ENCODE peak calls at places on chromosomes 11 and 22, in seven cellular contexts. O, Q, R, X, W, M and J are unnamed samples.

GRCh38 chr11:70873736-70874412 is 378.5 kb downstream of the SHANK2 start:
- DNase-seq in O (no peak), Q (no peak), R (no peak), X (no peak), W (no peak), M (no peak), J (no peak)

GRCh38 chr22:20015971-20016733 is 471 bp downstream of the ARVCF start:
- DNase-seq in O (no peak), Q (no peak), R (no peak), X (no peak), W (no peak), M (peak; percentile 58), J (no peak)

GRCh38 chr11:116272181-116272789 is 500.5 kb downstream of the BUD13 start:
- DNase-seq in O (no peak), Q (no peak), R (no peak), X (no peak), W (no peak), M (no peak), J (no peak)

GRCh38 chr11:61771995-61772455 is 19.6 kb downstream of the MYRF start:
- DNase-seq in O (no peak), Q (no peak), R (peak; percentile 36), X (no peak), W (no peak), M (no peak), J (no peak)

GRCh38 chr11:57294225-57295131 is 30.3 kb downstream of the TNKS1BP1 start:
- DNase-seq in O (no peak), Q (peak; percentile 68), R (peak; percentile 64), X (peak; percentile 74), W (peak; percentile 52), M (no peak), J (no peak)

GRCh38 chr22:38732251-38732815 is 23.5 kb downstream of the SUN2 start:
- DNase-seq in O (no peak), Q (no peak), R (no peak), X (peak; percentile 84), W (no peak), M (peak; percentile 72), J (no peak)

GRCh38 chr11:93821617-93822016 is 28.8 kb downstream of the VSTM5 start:
- DNase-seq in O (no peak), Q (no peak), R (no peak), X (no peak), W (no peak), M (no peak), J (no peak)

GRCh38 chr11:30002157-30002556 is 14.7 kb downstream of the KCNA4 start:
- DNase-seq in O (no peak), Q (no peak), R (no peak), X (no peak), W (no peak), M (no peak), J (no peak)

GRCh38 chr11:103749158-103749557 is 287.3 kb upstream of the DDI1 start:
- DNase-seq in O (no peak), Q (no peak), R (no peak), X (no peak), W (peak; percentile 9), M (no peak), J (no peak)

GRCh38 chr11:121892863-121893262 is 223.2 kb downstream of the BLID start:
- DNase-seq in O (no peak), Q (peak; percentile 29), R (peak; percentile 30), X (no peak), W (peak; percentile 56), M (no peak), J (no peak)

GRCh38 chr11:62715150-62716130 is 8.0 kb downstream of the GNG3 start:
- DNase-seq in O (no peak), Q (no peak), R (no peak), X (no peak), W (no peak), M (no peak), J (no peak)

GRCh38 chr11:8959546-8960166 is 4.6 kb downstream of the TMEM9B start:
- DNase-seq in O (no peak), Q (peak; percentile 56), R (peak; percentile 91), X (peak; percentile 47), W (peak; percentile 86), M (no peak), J (peak; percentile 22)

GRCh38 chr22:32676196-32676595 is 125.3 kb upstream of the TIMP3 start:
- DNase-seq in O (no peak), Q (no peak), R (no peak), X (peak; percentile 63), W (no peak), M (peak; percentile 65), J (no peak)

GRCh38 chr11:70603756-70604211 is 205.5 kb downstream of the CTTN start:
- DNase-seq in O (no peak), Q (no peak), R (no peak), X (no peak), W (no peak), M (no peak), J (no peak)

GRCh38 chr11:64880240-64881001 is 2.0 kb upstream of the EHD1 start:
- DNase-seq in O (peak; percentile 52), Q (no peak), R (no peak), X (no peak), W (no peak), M (no peak), J (no peak)
- H3K4me3 ChIP-seq in O (peak overlapping the region; percentile 94), Q (no peak overlapping the region), R (no peak overlapping the region), X (no peak overlapping the region), W (no peak overlapping the region), M (no peak overlapping the region), J (no peak overlapping the region)

GRCh38 chr11:13068211-13068610 is 59.1 kb downstream of the RASSF10 start:
- DNase-seq in O (no peak), Q (no peak), R (no peak), X (no peak), W (no peak), M (no peak), J (no peak)

GRCh38 chr11:13064593-13064992 is 55.5 kb downstream of the RASSF10 start:
- DNase-seq in O (no peak), Q (no peak), R (no peak), X (peak; percentile 39), W (no peak), M (no peak), J (no peak)

GRCh38 chr11:13061294-13061990 is 52.3 kb downstream of the RASSF10 start:
- DNase-seq in O (no peak), Q (no peak), R (peak; percentile 10), X (no peak), W (no peak), M (no peak), J (no peak)

GRCh38 chr11:13062115-13062514 is 53.0 kb downstream of the RASSF10 start:
- DNase-seq in O (no peak), Q (no peak), R (no peak), X (no peak), W (no peak), M (no peak), J (no peak)

GRCh38 chr11:13065200-13065787 is 56.2 kb downstream of the RASSF10 start:
- DNase-seq in O (no peak), Q (no peak), R (no peak), X (no peak), W (no peak), M (no peak), J (no peak)
- TF ChIP-seq CTCF in O (no peak), Q (no peak), R (no peak), X (no peak), W (no peak), M (no peak), J (no peak)

GRCh38 chr22:37309221-37310074 is 27.1 kb downstream of the CYTH4 start:
- DNase-seq in O (no peak), Q (no peak), R (no peak), X (no peak), W (no peak), M (no peak), J (no peak)
- H3K27me3 ChIP-seq in O (peaks cover 27% of the 10 kb centered on the region), Q (no peaks in the 10 kb centered on the region), R (no peaks in the 10 kb centered on the region), X (no peaks in the 10 kb centered on the region), W (no peaks in the 10 kb centered on the region), M (no peaks in the 10 kb centered on the region), J (no peaks in the 10 kb centered on the region)

DNA sequence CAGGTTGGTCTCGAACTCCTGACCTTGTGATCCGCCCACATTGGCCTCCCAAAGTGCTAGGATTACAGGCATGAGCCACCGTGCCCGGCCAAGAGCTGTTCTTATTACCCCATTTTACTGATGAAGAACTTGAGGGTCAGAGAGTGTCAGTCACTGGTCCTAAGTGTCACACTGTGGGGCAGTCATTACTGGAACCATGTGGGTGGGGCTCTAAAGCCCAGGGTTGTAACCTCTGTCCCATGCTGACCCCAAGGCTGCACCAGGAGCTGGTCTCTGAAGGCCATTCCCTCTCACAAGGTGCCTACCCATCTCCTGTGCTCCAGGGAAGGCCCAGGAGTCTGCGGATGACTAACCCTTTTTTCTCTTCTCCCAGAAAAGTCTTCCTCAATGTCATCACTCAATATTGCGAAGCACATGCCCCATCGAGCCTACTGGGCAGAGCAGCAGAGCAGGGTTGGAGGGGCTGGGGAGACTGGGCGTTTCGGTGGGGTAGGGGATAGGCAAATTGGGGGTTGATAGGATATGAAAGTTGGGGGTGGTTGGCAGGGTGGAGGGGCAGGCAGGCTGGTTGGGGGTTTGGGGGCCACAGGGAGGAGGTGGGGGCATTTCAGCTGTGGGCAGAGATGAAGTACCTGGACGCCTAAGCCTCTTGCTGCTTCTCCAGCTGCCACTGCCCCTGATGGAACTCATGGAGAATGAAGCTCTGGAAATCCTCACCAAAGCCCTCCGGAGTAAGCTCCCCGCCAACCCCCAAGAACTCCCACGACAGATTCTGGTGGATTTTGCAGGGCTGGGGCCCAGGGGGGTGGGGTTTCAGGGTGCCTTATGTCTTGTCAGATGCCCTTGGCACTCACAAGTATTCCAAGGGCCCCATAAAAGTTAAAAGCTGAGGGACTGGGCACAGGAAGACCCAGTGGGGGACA is 2.0 kb upstream of the ESRRA start:
- DNase-seq in O (no peak), Q (peak; percentile 34), R (no peak), X (no peak), W (no peak), M (no peak), J (no peak)
- H3K4me3 ChIP-seq in O (peak overlapping the region; percentile 77), Q (no peak overlapping the region), R (no peak overlapping the region), X (no peak overlapping the region), W (no peak overlapping the region), M (no peak overlapping the region), J (no peak overlapping the region)

DNA sequence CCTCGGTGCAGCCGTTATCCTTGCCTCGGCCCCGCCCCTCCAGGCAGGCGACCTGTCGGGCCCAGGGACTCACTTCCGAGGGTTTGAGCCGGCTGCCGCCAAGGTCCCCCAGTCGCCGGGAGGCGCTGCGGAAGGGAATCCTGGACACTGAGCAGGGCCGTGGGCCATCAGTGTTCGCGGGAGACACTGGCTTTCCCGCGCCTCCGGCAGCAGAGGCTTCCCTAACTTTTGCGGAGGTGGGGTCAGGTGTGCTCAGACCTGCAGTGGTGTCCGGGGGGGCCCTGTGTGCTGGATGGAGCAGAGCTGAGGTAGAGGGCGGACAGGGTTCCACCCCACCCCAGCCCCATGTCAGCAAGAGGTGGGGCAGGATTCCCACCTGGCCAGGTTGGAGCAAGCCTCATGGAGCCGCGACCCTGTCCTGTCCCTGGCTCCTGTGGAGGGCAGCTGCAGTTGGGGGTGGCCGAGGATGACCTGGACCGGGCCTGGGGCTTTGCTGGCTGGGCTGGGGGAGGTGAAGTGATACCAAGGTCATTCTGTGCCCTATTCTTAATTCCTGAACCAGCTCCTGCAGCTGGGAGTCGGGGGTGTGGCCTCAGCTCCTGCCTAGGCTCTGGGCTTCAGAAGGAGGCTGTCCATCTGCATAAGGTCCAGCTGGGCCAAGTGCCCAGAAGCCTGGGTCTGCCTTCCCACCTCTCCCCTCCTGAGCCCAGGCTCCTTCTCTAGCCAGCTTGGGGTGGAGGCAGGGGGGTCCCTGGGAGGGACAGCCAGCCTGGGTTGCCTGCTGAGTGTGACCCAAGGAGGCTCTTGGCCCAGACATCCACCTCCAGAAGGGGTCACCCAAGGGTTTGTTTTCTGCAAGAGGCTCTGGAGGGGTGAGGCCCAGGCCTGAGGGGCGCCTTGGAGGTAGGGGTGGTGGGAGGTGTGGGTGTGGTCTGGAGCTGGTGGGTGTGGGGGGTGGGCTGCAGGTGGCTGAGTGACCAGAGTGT is 8.4 kb downstream of the TSPAN4 start:
- DNase-seq in O (no peak), Q (no peak), R (no peak), X (no peak), W (no peak), M (no peak), J (no peak)
- TF ChIP-seq CTCF in O (no peak), Q (no peak), R (peak; percentile 18), X (no peak), W (no peak), M (no peak), J (peak; percentile 18)